ENCODE peak calls at places on chromosome 12, in four cellular contexts. X is neuronal stem cell, G is H9, D is trophoblast cell. O is an unnamed sample.

GRCh38 chr12:38162013-38162412 is 154.6 kb upstream of the ALG10B start:
- DNase-seq in X (no peak), G (no peak), D (no peak), O (no peak)

GRCh38 chr12:38138225-38139221 is 178.1 kb upstream of the ALG10B start:
- DNase-seq in X (peak), G (peak), D (peak), O (peak)

GRCh38 chr12:92199846-92200576 is 54.4 kb upstream of the BTG1 start:
- DNase-seq in X (no peak), G (no peak), D (no peak), O (peak)

GRCh38 chr12:125330645-125331341 is 265.6 kb downstream of the AACS start:
- DNase-seq in X (peak), G (peak), D (no peak), O (no peak)

GRCh38 chr12:67671419-67671818 is 22.9 kb downstream of the DYRK2 start:
- DNase-seq in X (no peak), G (no peak), D (peak), O (peak)

GRCh38 chr12:27151479-27151878 is 69.1 kb upstream of the C12orf71 start:
- DNase-seq in X (no peak), G (no peak), D (no peak), O (no peak)

GRCh38 chr12:101745481-101745880 is 6.2 kb upstream of the SYCP3 start:
- DNase-seq in X (no peak), G (no peak), D (no peak), O (no peak)

GRCh38 chr12:71469235-71469873 is 29.8 kb downstream of the LGR5 start:
- DNase-seq in X (peak), G (peak), D (peak), O (peak)

GRCh38 chr12:107917912-107918800 is 143.7 kb downstream of the ASCL4 start:
- DNase-seq in X (peak), G (peak), D (peak), O (peak)

GRCh38 chr12:124993568-124994434 is at the start of gene BRI3BP:
- DNase-seq in X (peak), G (peak), D (peak), O (peak)

GRCh38 chr12:57477710-57478681 is 1.7 kb downstream of the ARHGAP9 start:
- DNase-seq in X (no peak), G (no peak), D (peak), O (peak)

GRCh38 chr12:47551426-47551851 is 154.4 kb downstream of the RPAP3 start:
- DNase-seq in X (no peak), G (no peak), D (no peak), O (peak)

GRCh38 chr12:91985002-91985767 is 160.5 kb downstream of the BTG1 start:
- DNase-seq in X (no peak), G (no peak), D (no peak), O (peak)

GRCh38 chr12:132550014-132550802 is 60.2 kb downstream of the LRCOL1 start:
- DNase-seq in X (peak), G (peak), D (no peak), O (no peak)

GRCh38 chr12:89547116-89547515 is 21.3 kb upstream of the POC1B start:
- DNase-seq in X (no peak), G (no peak), D (no peak), O (no peak)

GRCh38 chr12:66403746-66404145 is 101.5 kb downstream of the HELB start:
- DNase-seq in X (no peak), G (no peak), D (no peak), O (no peak)

GRCh38 chr12:92547906-92548305 is 154.9 kb upstream of the PLEKHG7 start:
- DNase-seq in X (no peak), G (no peak), D (no peak), O (no peak)

GRCh38 chr12:116520801-116521471 is 38.2 kb upstream of the MAP1LC3B2 start:
- DNase-seq in X (no peak), G (no peak), D (peak), O (peak)

GRCh38 chr12:98743362-98743953 is 98.4 kb downstream of the APAF1 start:
- DNase-seq in X (no peak), G (peak), D (no peak), O (peak)

GRCh38 chr12:69405466-69405865 is 45.9 kb downstream of the YEATS4 start:
- DNase-seq in X (no peak), G (no peak), D (peak), O (peak)

GRCh38 chr12:12797789-12798142 is 12.3 kb downstream of the APOLD1 start:
- DNase-seq in X (no peak), G (no peak), D (no peak), O (no peak)

GRCh38 chr12:120529641-120530314 is 820 bp upstream of the COQ5 start:
- DNase-seq in X (peak), G (peak), D (peak), O (peak)

GRCh38 chr12:18382486-18382885 is 121.2 kb downstream of the PIK3C2G start:
- DNase-seq in X (no peak), G (no peak), D (peak), O (peak)

GRCh38 chr12:57241556-57242310 is 9.3 kb downstream of the STAC3 start:
- DNase-seq in X (no peak), G (no peak), D (no peak), O (no peak)

GRCh38 chr12:25830456-25830855 is 128.0 kb upstream of the RASSF8 start:
- DNase-seq in X (no peak), G (no peak), D (peak), O (no peak)

GRCh38 chr12:49198431-49199155 is 9.7 kb upstream of the TUBA1A start:
- DNase-seq in X (no peak), G (peak), D (no peak), O (peak)

GRCh38 chr12:19014243-19014642 is 115.3 kb upstream of the PLEKHA5 start:
- DNase-seq in X (no peak), G (no peak), D (no peak), O (peak)

GRCh38 chr12:42482820-42483533 is 106.6 kb downstream of the PRICKLE1 start:
- DNase-seq in X (peak), G (peak), D (no peak), O (peak)

GRCh38 chr12:76830456-76830855 is 48.4 kb downstream of the CSRP2 start:
- DNase-seq in X (no peak), G (no peak), D (no peak), O (peak)

GRCh38 chr12:102769323-102769916 is 147.6 kb downstream of the PAH start:
- DNase-seq in X (peak), G (peak), D (peak), O (peak)

GRCh38 chr12:59046763-59047534 is 126.6 kb upstream of the LRIG3 start:
- DNase-seq in X (no peak), G (no peak), D (no peak), O (no peak)

GRCh38 chr12:110038741-110039084 is 9.6 kb downstream of the C12orf76 start:
- DNase-seq in X (no peak), G (no peak), D (no peak), O (no peak)

GRCh38 chr12:110039085-110039807 is 9.1 kb downstream of the C12orf76 start:
- DNase-seq in X (no peak), G (peak), D (peak), O (peak)

GRCh38 chr12:110037315-110037714 is 11.0 kb downstream of the C12orf76 start:
- DNase-seq in X (no peak), G (no peak), D (no peak), O (no peak)

DNA sequence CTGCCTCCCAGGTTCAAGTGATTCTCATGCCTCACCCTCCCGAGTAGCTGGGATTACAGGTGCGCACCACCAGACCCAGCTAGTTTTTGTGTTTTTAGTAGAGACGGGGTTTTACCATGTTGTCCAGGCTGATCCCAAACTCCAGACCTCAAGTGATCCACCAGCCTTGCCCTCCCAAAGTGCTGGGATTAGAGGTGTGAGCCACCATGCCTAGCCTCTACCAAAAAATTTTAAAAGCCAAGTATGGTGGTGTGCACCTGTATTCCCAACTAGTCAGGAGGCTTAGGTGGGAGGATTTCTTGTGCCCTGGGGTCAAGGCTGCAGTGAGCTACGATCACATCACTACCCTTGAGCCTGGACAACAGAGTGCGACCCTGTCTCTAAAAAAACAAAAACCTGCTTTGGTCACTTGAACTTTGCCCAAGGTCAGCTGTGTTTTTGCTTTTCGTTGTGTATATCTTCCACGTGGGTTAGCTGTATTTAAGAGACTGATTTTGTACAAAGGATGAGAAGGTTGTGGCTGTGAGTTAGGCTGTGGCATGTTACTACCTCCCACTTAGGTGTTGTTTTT is 12.7 kb downstream of the C12orf76 start:
- DNase-seq in X (no peak), G (no peak), D (no peak), O (no peak)
- H2BK5ac ChIP-seq in X (no peak), G (no peak), D (no peak), O (peak)

DNA sequence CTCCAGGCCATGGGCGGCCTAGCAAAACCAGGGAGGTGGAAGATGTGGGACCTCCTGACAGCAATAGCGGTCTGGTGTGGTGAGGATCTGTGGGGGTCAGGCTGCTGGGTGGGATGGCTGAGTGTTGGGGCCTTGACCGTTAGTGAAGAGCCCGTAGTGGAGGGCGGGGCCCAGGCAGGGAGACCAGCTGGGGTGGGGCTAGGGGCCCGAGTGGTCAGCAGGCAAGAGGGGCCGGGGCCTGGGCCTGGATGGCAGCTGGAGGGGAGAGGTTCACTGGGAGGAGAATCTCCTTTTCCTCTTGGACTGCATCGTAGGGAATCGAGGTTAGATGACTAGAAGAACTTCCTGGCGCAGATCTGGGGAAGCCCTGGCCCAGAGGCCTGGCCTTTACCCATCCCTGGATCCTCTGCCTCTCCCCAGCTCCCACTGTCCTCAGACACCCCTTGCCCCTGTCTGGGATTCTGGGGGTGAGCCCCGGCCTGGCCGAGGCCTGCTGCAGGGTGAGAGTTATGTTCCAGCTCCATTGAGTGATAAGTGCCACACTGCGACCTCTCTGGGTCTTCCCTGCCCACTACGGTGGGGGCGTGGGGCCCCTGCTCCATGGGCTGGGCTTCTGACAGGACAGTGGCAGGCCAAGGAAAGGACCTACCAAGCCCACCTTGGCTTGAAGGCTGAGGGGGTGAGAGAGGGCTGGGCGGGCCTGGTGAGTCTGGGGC is 47.1 kb downstream of the KRT80 start:
- DNase-seq in X (no peak), G (peak), D (no peak), O (no peak)
- H2BK5ac ChIP-seq in X (peak), G (no peak), D (peak), O (peak)

GRCh38 chr12:55925870-55926737 is 1.6 kb downstream of the PYM1 start:
- DNase-seq in X (no peak), G (no peak), D (no peak), O (no peak)
- H2BK5ac ChIP-seq in X (no peak), G (no peak), D (peak), O (peak)

DNA sequence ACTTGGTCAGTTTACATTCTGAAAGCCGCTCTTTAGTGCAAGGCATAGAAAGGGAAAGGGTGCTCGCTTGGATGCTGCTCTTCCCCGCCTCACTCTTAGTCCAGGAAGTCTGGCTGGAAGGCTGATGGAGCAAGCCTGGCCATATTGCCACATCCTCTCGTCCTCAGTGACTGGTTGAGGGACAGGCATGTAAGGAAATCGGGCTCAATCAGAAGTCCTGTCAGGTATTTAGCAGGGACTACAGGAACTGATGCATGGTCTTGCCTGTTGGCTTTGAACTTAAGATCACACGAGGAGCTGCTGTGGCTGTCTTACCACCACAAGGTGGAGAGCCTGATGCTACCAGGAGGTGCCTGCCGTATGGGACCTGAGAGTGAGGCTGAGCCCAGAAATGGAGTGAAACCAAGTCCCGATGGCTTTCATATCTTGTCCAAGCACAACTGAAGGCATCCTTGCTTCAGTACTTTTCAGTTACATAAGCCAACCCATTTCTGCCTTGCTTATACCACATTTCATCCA is 10.7 kb upstream of the C12orf75 start:
- DNase-seq in X (no peak), G (peak), D (peak), O (no peak)
- H2BK5ac ChIP-seq in X (no peak), G (no peak), D (peak), O (peak)

O was measured in IMR-90.